ENCODE peak calls at places on chromosomes 2 and 18, in eight cellular contexts. H, K, X, N, C, G, V and W are unnamed samples.

GRCh38 chr2:205768341-205768740 is 86.0 kb downstream of the NRP2 start:
- DNase-seq in H (no peak), K (no peak), X (no peak), N (no peak), C (no peak), G (no peak), V (no peak), W (no peak)

GRCh38 chr2:106852103-106852502 is 33.9 kb downstream of the ST6GAL2 start:
- DNase-seq in H (no peak), K (no peak), X (no peak), N (no peak), C (no peak), G (no peak), V (no peak), W (no peak)

GRCh38 chr2:979286-979928 is 28.8 kb downstream of the SNTG2 start:
- DNase-seq in H (no peak), K (no peak), X (no peak), N (no peak), C (no peak), G (no peak), V (no peak), W (no peak)

GRCh38 chr2:197205590-197206215 is 104.9 kb downstream of the ANKRD44 start:
- DNase-seq in H (no peak), K (no peak), X (no peak), N (peak; percentile 49), C (no peak), G (no peak), V (no peak), W (no peak)

GRCh38 chr2:174597347-174598047 is at the start of gene WIPF1:
- DNase-seq in H (peak; percentile 86), K (no peak), X (peak; percentile 84), N (peak; percentile 29), C (no peak), G (no peak), V (no peak), W (peak; percentile 46)

GRCh38 chr2:95328386-95329125 is 31.4 kb downstream of the KCNIP3 start:
- DNase-seq in H (peak; percentile 56), K (no peak), X (no peak), N (no peak), C (no peak), G (no peak), V (no peak), W (no peak)

GRCh38 chr2:98805412-98806265 is 74.7 kb upstream of the MGAT4A start:
- DNase-seq in H (peak; percentile 27), K (peak; percentile 23), X (peak; percentile 49), N (no peak), C (no peak), G (peak; percentile 59), V (no peak), W (no peak)

GRCh38 chr18:48521723-48522122 is 17.1 kb upstream of the CTIF start:
- DNase-seq in H (no peak), K (no peak), X (no peak), N (no peak), C (no peak), G (no peak), V (no peak), W (no peak)

GRCh38 chr2:12009323-12009905 is 263.0 kb downstream of the LPIN1 start:
- DNase-seq in H (no peak), K (no peak), X (no peak), N (no peak), C (no peak), G (no peak), V (no peak), W (no peak)

GRCh38 chr18:61471832-61472406 is 138.7 kb downstream of the CDH20 start:
- DNase-seq in H (no peak), K (no peak), X (no peak), N (no peak), C (no peak), G (no peak), V (no peak), W (no peak)

GRCh38 chr2:44267269-44268258 is 7.7 kb upstream of the SLC3A1 start:
- DNase-seq in H (peak; percentile 81), K (no peak), X (peak; percentile 60), N (no peak), C (peak; percentile 55), G (no peak), V (no peak), W (no peak)

GRCh38 chr2:69248232-69248631 is 138.8 kb downstream of the GFPT1 start:
- DNase-seq in H (no peak), K (no peak), X (no peak), N (no peak), C (no peak), G (no peak), V (no peak), W (no peak)

GRCh38 chr2:19354417-19355022 is 3.9 kb downstream of the OSR1 start:
- DNase-seq in H (no peak), K (no peak), X (no peak), N (no peak), C (no peak), G (no peak), V (no peak), W (no peak)

GRCh38 chr2:157067562-157067961 is 189.9 kb upstream of the GALNT5 start:
- DNase-seq in H (no peak), K (no peak), X (no peak), N (no peak), C (no peak), G (no peak), V (no peak), W (no peak)

GRCh38 chr2:27932396-27932795 is 41.9 kb downstream of the BABAM2 start:
- DNase-seq in H (peak; percentile 88), K (no peak), X (peak; percentile 56), N (no peak), C (no peak), G (peak; percentile 45), V (no peak), W (peak; percentile 14)

GRCh38 chr2:47198985-47199451 is 43.9 kb upstream of the STPG4 start:
- DNase-seq in H (peak; percentile 100), K (no peak), X (peak; percentile 98), N (no peak), C (peak; percentile 98), G (peak; percentile 89), V (no peak), W (no peak)

GRCh38 chr18:21458322-21458721 is 142.2 kb downstream of the ESCO1 start:
- DNase-seq in H (no peak), K (peak; percentile 55), X (no peak), N (no peak), C (no peak), G (no peak), V (no peak), W (no peak)

GRCh38 chr2:68244456-68244855 is 7.9 kb downstream of the PPP3R1 start:
- DNase-seq in H (no peak), K (no peak), X (no peak), N (no peak), C (no peak), G (no peak), V (no peak), W (no peak)

GRCh38 chr18:7002107-7002506 is 115.5 kb downstream of the LAMA1 start:
- DNase-seq in H (no peak), K (no peak), X (no peak), N (no peak), C (no peak), G (no peak), V (no peak), W (no peak)